ENCODE peak calls at places on chromosomes 6 and 20, in five cellular contexts. Q is retina; F is activated T-helper 1 cell treated with anti-CD3 and anti-CD28 coated beads, Interleukin-2, amount 50 U/mL, for 16 hours; N is suprapubic skin; P is left cardiac atrium. X is an unnamed sample.

GRCh38 chr6:35496036-35496850 is 636 bp downstream of the TEAD3 start:
- DNase-seq in Q (peak), N (peak), P (peak), F (no peak), X (no peak)

GRCh38 chr20:10040070-10040970 is 5.5 kb downstream of the ANKEF1 start:
- DNase-seq in N (no peak), Q (no peak), F (no peak), P (no peak), X (no peak)

GRCh38 chr6:130426078-130426726 is 60.4 kb downstream of the TMEM200A start:
- DNase-seq in Q (no peak), N (no peak), P (no peak), F (no peak), X (no peak)

GRCh38 chr20:37990571-37991151 is 42.6 kb downstream of the TTI1 start:
- DNase-seq in N (peak), F (no peak), Q (no peak), P (peak), X (peak)

GRCh38 chr6:113412589-113413367 is 444.4 kb upstream of the MARCKS start:
- DNase-seq in Q (no peak), F (no peak), N (no peak), P (no peak), X (no peak)

GRCh38 chr6:109428889-109429477 is 11.4 kb downstream of the PPIL6 start:
- DNase-seq in N (no peak), P (no peak), Q (no peak), F (no peak), X (no peak)

GRCh38 chr20:20864346-20865096 is 152.1 kb upstream of the RALGAPA2 start:
- DNase-seq in F (no peak), P (no peak), N (no peak), Q (peak), X (no peak)

GRCh38 chr6:84263557-84263956 is 36.1 kb upstream of the CEP162 start:
- DNase-seq in N (no peak), F (no peak), P (no peak), Q (no peak), X (no peak)

GRCh38 chr6:27795697-27796494 is 116.3 kb downstream of the OR2B2 start:
- DNase-seq in F (no peak), Q (peak), N (no peak), P (no peak), X (peak)

GRCh38 chr20:9121211-9121610 is 52.3 kb downstream of the PLCB4 start:
- DNase-seq in N (no peak), P (no peak), Q (no peak), F (no peak), X (no peak)

X was measured in stimulated activated effector memory CD8-positive, alpha-beta T cell treated with anti-CD3 and anti-CD28 coated beads, Interleukin-12 subunit alpha, Interleukin-12 subunit beta, amount 100 ng/mL, for 72 hours.